ENCODE peak calls at places on chromosomes 1 and 21, in four cellular contexts. S is iPS DF 6.9, T is NT2/D1, N is heart right ventricle. Q is an unnamed sample.

GRCh38 chr1:150477320-150477719 is 9.9 kb upstream of the TARS2 start:
- DNase-seq in S (no peak), T (no peak), N (no peak), Q (no peak)

GRCh38 chr1:206507395-206508129 is at the start of gene RASSF5:
- DNase-seq in S (no peak), T (peak; percentile 44), N (peak; percentile 83), Q (peak; percentile 90)

GRCh38 chr1:1432951-1433803 is 2.3 kb upstream of the VWA1 start:
- DNase-seq in S (no peak), T (no peak), N (peak; percentile 67), Q (no peak)

GRCh38 chr1:217910791-217911320 is 279.7 kb downstream of the SPATA17 start:
- DNase-seq in S (no peak), T (no peak), N (no peak), Q (no peak)

GRCh38 chr1:107251839-107252238 is 111.0 kb downstream of the NTNG1 start:
- DNase-seq in S (no peak), T (no peak), N (no peak), Q (no peak)

GRCh38 chr1:178498896-178499675 is 2.3 kb upstream of the CLEC20A start:
- DNase-seq in S (no peak), T (no peak), N (no peak), Q (no peak)

GRCh38 chr1:2231667-2232254 is 3.6 kb downstream of the SKI start:
- DNase-seq in S (no peak), T (no peak), N (peak; percentile 81), Q (peak; percentile 97)

GRCh38 chr1:204359474-204360255 is at the start of gene PLEKHA6:
- DNase-seq in S (no peak), T (no peak), N (peak; percentile 70), Q (no peak)

GRCh38 chr1:208258277-208258676 is 14.1 kb upstream of the PLXNA2 start:
- DNase-seq in S (no peak), T (no peak), N (no peak), Q (no peak)

GRCh38 chr1:55314740-55315139 is 99.6 kb upstream of the USP24 start:
- DNase-seq in S (no peak), T (no peak), N (no peak), Q (no peak)

GRCh38 chr1:12143631-12144155 is 23.1 kb upstream of the TNFRSF1B start:
- DNase-seq in S (no peak), T (no peak), N (peak; percentile 74), Q (no peak)

GRCh38 chr1:118077331-118078055 is 107.5 kb downstream of the SPAG17 start:
- DNase-seq in S (peak; percentile 22), T (peak; percentile 64), N (no peak), Q (no peak)

GRCh38 chr21:41964171-41964570 is 10.4 kb upstream of the C2CD2 start:
- DNase-seq in S (no peak), T (no peak), N (no peak), Q (no peak)

GRCh38 chr21:45353200-45353599 is 51.8 kb upstream of the COL18A1 start:
- DNase-seq in S (no peak), T (no peak), N (peak; percentile 2), Q (no peak)

GRCh38 chr21:15514073-15514946 is 215.5 kb upstream of the USP25 start:
- DNase-seq in S (no peak), T (no peak), N (no peak), Q (no peak)

GRCh38 chr1:116951175-116951935 is 41.6 kb downstream of the PTGFRN start:
- DNase-seq in S (no peak), T (no peak), N (peak; percentile 28), Q (no peak)

GRCh38 chr1:181149326-181150000 is 61.0 kb downstream of the IER5 start:
- DNase-seq in S (no peak), T (no peak), N (no peak), Q (no peak)

GRCh38 chr21:35324372-35325220 is 275.5 kb upstream of the RUNX1 start:
- DNase-seq in S (no peak), T (peak; percentile 20), N (no peak), Q (no peak)

GRCh38 chr1:32878183-32878582 is 7.5 kb upstream of the FNDC5 start:
- DNase-seq in S (no peak), T (no peak), N (no peak), Q (peak; percentile 55)

GRCh38 chr1:225817611-225818061 is 7.7 kb downstream of the EPHX1 start:
- DNase-seq in S (no peak), T (no peak), N (peak; percentile 64), Q (peak; percentile 96)

GRCh38 chr21:43305811-43306311 is 121.1 kb downstream of the SIK1 start:
- DNase-seq in S (no peak), T (no peak), N (no peak), Q (no peak)

GRCh38 chr1:151061704-151062103 is 1.5 kb downstream of the MLLT11 start:
- DNase-seq in S (no peak), T (no peak), N (no peak), Q (no peak)

GRCh38 chr1:28775121-28775942 is 36.6 kb upstream of the OPRD1 start:
- DNase-seq in S (no peak), T (no peak), N (peak; percentile 82), Q (peak; percentile 79)

DNA sequence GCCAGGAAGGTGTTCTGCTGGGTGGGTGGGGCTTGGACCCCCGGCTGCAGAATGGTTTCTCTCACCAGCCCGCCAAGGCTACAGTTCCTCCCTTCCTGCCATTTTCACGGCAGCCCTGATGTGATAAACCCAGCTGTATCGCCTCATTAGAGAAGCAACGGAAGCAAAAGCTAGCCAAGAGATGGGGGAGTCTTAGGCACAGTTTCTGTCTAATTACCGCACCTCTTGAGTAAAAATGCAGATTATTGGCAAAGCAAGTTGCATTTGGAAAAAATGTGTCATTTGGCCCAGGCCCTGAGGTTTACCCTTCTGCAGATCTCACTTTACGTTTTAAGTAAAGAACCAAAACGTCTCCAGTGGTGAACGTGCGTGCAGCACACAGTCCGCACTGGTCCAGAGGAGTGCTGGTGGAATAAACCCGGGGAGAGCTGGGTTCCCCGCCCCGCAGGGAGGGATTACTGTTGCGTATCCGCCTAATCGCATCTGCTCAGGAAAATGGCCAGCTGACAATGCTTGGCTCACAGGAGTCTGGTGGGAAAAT is 109.9 kb downstream of the GALNT2 start:
- DNase-seq in S (no peak), T (no peak), N (peak; percentile 72), Q (peak; percentile 85)
- H3K4me3 ChIP-seq in S (no peak overlapping the region), T (no peak overlapping the region), N (no peak overlapping the region), Q (peak overlapping the region; percentile 60)

GRCh38 chr1:93079685-93080141 is 630 bp downstream of the MTF2 start:
- DNase-seq in S (no peak), T (no peak), N (peak; percentile 13), Q (no peak)

GRCh38 chr1:93082313-93082712 is 3.2 kb downstream of the MTF2 start:
- DNase-seq in S (no peak), T (no peak), N (no peak), Q (no peak)

GRCh38 chr1:93080424-93080823 is 1.3 kb downstream of the MTF2 start:
- DNase-seq in S (no peak), T (no peak), N (no peak), Q (no peak)

GRCh38 chr1:93083979-93084378 is 4.9 kb downstream of the MTF2 start:
- DNase-seq in S (no peak), T (no peak), N (no peak), Q (no peak)

GRCh38 chr1:93081716-93082115 is 2.6 kb downstream of the MTF2 start:
- DNase-seq in S (no peak), T (no peak), N (no peak), Q (no peak)
- H3K4me3 ChIP-seq in S (no peak overlapping the region), T (peak overlapping the region; percentile 99), N (no peak overlapping the region), Q (no peak overlapping the region)

DNA sequence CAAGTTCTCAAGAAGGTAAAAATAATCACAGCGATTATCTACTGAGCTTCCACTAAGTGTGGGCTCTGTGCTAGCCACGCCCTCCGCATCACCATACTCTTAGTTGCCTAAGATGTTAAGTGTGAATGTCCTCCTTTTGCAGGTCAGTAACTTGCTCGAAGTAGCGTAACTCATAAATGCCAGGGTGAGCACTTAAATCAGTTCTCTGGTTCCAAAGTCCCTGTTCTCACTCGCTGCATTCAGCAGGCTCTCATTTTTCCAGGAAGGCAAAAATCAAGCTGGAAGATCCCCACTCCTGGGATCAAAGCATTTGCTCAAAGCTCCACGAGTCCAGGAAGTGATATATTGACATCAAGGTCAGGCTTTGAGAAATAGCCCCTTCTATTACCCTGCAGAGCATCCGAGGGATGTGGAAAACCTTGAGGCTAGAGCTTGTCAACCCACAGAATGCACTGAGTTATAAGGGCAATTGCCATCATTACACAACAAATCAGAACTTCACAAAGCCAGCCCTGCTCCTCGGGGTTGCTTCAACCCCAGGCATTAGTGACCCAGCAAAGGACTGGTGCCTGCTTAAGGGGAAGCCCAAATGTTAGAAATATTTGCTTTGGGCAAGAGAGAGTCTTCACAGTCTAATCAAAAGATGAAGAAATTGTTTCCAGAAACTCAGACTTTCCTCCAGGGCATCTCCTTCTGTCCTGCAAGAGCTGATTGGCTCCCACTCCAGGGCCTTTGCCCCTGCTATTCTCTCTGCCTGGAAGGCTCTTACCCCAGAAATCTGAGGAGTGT is 19.5 kb downstream of the SLC30A1 start:
- DNase-seq in S (no peak), T (no peak), N (no peak), Q (no peak)
- H3K4me3 ChIP-seq in S (no peak overlapping the region), T (no peak overlapping the region), N (no peak overlapping the region), Q (no peak overlapping the region)

DNA sequence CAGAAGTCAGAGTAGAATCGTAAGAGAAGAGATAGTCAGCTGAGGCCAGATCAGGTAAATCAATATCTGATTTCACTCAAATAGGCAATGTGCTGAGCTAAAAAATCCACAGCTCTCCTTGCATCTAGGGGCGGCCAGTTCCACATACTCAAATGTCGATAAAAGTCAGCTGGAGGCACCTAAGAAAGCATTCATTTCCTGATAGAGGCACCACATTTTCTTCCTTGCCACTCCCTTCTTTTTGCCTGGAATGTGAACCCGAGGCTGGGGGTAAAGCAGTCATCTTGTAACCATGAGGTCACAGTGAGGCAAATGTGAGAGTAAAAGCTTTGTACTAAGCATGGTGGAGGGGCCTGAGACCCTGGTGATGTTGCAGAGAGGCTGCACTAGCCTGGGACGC is 24.2 kb upstream of the CTPS1 start:
- DNase-seq in S (no peak), T (no peak), N (no peak), Q (no peak)
- H3K4me3 ChIP-seq in S (no peak overlapping the region), T (no peak overlapping the region), N (no peak overlapping the region), Q (no peak overlapping the region)

DNA sequence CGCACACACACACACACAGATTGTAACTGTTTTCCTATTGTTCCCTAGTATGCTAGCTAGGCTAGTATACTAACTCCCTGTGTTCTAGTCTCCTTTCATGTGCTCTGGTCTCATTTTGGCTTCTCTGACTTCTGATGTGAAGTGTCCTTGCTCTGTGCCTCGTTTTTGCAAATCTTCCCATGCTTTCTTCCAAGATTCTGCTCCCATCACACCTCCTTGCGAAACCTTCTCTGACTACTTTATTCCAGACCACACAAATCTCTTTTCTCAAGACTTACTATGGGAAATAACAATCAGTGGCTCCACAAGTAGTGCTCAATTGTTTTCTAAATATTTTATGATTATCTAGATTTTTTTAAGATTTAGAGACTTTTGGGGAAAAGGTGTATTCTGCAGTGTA is 10.3 kb downstream of the PRRX1 start:
- DNase-seq in S (no peak), T (no peak), N (no peak), Q (no peak)
- H3K4me3 ChIP-seq in S (no peak overlapping the region), T (no peak overlapping the region), N (no peak overlapping the region), Q (no peak overlapping the region)

DNA sequence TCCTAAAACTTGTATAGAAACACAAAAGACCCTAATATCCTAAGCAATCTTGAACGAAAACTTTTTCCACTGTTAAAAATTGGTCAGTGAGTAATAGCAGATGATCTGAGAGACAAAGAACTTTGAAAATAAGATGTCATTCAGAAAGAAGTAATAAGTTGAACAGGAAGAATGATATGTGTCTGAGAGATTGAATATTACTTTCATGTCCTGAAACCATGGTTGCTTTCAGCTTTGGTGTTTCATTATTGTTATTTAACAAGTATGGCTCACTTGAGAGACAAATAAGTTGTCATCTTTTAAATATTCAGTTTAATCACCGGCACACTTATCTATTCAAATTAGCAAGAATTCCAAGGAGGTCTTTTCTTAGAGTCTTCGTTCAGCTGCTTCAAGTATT is 11.4 kb downstream of the PRKACB start:
- DNase-seq in S (no peak), T (no peak), N (no peak), Q (no peak)
- H3K4me3 ChIP-seq in S (no peak overlapping the region), T (no peak overlapping the region), N (no peak overlapping the region), Q (no peak overlapping the region)

GRCh38 chr1:46447499-46448108 is 42.0 kb upstream of the DMBX1 start:
- DNase-seq in S (no peak), T (no peak), N (no peak), Q (no peak)
- H3K4me3 ChIP-seq in S (no peak overlapping the region), T (peak overlapping the region; percentile 48), N (no peak overlapping the region), Q (peak overlapping the region; percentile 68)